ENCODE peak calls at places on chromosomes 5 and 9, in six cellular contexts. A, X, N, K, Q and Z are unnamed samples.

GRCh38 chr9:81002242-81002641 is 687.1 kb downstream of the TLE1 start:
- DNase-seq in A (no peak), X (no peak), N (no peak), K (no peak), Q (no peak), Z (peak; percentile 23)

GRCh38 chr9:6581266-6581665 is 64.3 kb downstream of the GLDC start:
- DNase-seq in A (no peak), X (no peak), N (no peak), K (no peak), Q (no peak), Z (no peak)

GRCh38 chr5:119524461-119524860 is 72.2 kb downstream of the HSD17B4 start:
- DNase-seq in A (no peak), X (no peak), N (peak; percentile 26), K (no peak), Q (no peak), Z (no peak)

GRCh38 chr5:180291943-180292831 is at the start of gene MAPK9:
- DNase-seq in A (peak; percentile 91), X (peak; percentile 89), N (peak; percentile 97), K (peak; percentile 86), Q (peak; percentile 85), Z (peak; percentile 89)

GRCh38 chr5:141475625-141476131 is at the start of gene PCDHGC3:
- DNase-seq in A (peak; percentile 94), X (peak; percentile 92), N (peak; percentile 95), K (peak; percentile 92), Q (peak; percentile 92), Z (peak; percentile 98)

GRCh38 chr5:135553688-135554462 is 18.1 kb upstream of the NEUROG1 start:
- DNase-seq in A (no peak), X (no peak), N (peak; percentile 65), K (no peak), Q (peak; percentile 66), Z (peak; percentile 78)

GRCh38 chr5:32600057-32600622 is 14.8 kb downstream of the SUB1 start:
- DNase-seq in A (no peak), X (no peak), N (no peak), K (no peak), Q (no peak), Z (peak; percentile 76)

GRCh38 chr5:128774605-128775004 is 190.7 kb upstream of the SLC27A6 start:
- DNase-seq in A (no peak), X (no peak), N (no peak), K (no peak), Q (no peak), Z (peak; percentile 66)

GRCh38 chr5:178145965-178146820 is 7.5 kb downstream of the NHP2 start:
- DNase-seq in A (peak; percentile 89), X (no peak), N (peak; percentile 81), K (peak; percentile 39), Q (peak; percentile 92), Z (peak; percentile 85)

GRCh38 chr5:139862313-139862712 is 66.7 kb downstream of the PSD2 start:
- DNase-seq in A (no peak), X (no peak), N (no peak), K (no peak), Q (no peak), Z (no peak)

GRCh38 chr9:120974921-120975320 is 48.3 kb upstream of the TRAF1 start:
- DNase-seq in A (no peak), X (no peak), N (no peak), K (no peak), Q (no peak), Z (no peak)

GRCh38 chr9:90894956-90895687 is 93.5 kb downstream of the SYK start:
- DNase-seq in A (no peak), X (no peak), N (peak; percentile 45), K (no peak), Q (peak; percentile 49), Z (peak; percentile 20)

GRCh38 chr9:33211695-33212393 is 28.1 kb upstream of the SPINK4 start:
- DNase-seq in A (no peak), X (no peak), N (peak; percentile 51), K (no peak), Q (peak; percentile 31), Z (peak; percentile 44)

GRCh38 chr5:119355636-119356383 is at the start of gene TNFAIP8:
- DNase-seq in A (peak; percentile 48), X (peak; percentile 39), N (peak; percentile 74), K (peak; percentile 62), Q (peak; percentile 63), Z (peak; percentile 73)

DNA sequence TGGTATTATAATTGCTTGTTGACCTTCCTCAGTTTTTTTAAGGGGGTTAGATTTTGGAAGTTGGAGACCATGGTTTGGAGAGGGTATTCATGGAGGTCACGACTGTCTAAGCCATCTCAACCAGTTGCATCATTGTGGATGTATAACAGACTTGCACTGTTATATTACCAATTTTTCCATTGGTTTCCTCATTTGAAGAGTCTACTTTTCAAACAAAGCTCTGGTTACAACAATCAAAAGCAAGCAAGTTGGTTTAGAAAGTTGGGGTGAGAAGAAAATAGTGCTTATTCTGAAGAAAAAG is 103.3 kb downstream of the RPS23 start:
- DNase-seq in A (no peak), X (no peak), N (no peak), K (no peak), Q (no peak), Z (no peak)
- TF ChIP-seq CTCF in A (no peak), X (no peak), N (no peak), K (no peak), Q (no peak), Z (no peak)

DNA sequence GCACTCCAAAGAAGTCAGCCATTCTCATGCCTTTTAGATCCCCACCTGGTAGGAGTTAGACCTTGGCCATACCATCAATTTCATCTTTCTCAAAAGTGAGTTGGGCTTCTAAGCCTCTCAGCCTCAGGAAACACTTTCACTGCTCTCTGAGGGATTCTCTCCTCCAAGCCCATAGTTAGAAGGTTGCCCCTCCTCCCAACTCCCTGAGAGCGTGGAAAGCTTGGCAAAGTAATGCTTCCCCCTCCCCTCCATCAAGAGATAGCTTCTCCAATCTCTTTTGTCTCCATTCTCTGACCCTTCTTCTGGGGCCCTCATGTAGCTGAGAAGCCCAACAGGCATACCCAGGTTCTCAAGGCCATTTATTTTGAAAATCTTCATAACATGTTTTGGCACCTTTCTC is 16.9 kb downstream of the LVRN start:
- DNase-seq in A (no peak), X (no peak), N (no peak), K (no peak), Q (no peak), Z (no peak)
- TF ChIP-seq CTCF in A (no peak), X (no peak), N (no peak), K (no peak), Q (no peak), Z (no peak)

DNA sequence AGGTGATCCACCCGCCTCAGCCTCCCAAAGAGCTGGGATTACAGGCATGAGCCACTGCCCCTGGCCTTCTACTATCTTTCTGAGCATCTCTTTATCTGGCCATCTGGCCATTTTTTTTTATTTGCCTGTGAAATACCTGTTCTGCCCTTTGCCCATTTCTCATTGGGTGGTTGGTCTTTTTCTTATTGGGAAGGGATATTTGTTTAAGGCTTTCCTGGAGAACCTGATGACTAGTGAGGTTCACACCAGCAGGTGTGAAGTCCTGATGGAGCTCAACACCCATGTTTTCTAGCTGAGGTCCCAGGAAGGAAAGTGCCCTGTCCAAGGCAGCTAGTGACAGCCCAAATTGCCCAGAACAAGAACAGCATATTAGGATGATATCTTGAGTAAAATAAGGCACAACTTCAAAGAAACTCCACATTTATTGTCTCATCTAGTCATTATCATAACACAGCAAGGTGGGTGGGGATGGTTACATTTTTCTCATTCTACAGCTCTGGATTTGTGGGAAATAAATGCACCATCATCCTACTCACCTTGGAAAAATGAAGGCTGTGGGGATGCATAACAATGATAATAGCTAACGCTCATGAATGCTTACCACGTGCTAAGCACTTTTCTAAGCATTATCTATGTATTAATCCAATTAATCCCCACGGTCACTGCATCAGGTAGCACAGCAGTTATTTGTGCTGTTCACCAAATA is 20.3 kb downstream of the SLC36A3 start:
- DNase-seq in A (no peak), X (no peak), N (no peak), K (no peak), Q (no peak), Z (no peak)
- TF ChIP-seq CTCF in A (no peak), X (no peak), N (no peak), K (no peak), Q (no peak), Z (no peak)

DNA sequence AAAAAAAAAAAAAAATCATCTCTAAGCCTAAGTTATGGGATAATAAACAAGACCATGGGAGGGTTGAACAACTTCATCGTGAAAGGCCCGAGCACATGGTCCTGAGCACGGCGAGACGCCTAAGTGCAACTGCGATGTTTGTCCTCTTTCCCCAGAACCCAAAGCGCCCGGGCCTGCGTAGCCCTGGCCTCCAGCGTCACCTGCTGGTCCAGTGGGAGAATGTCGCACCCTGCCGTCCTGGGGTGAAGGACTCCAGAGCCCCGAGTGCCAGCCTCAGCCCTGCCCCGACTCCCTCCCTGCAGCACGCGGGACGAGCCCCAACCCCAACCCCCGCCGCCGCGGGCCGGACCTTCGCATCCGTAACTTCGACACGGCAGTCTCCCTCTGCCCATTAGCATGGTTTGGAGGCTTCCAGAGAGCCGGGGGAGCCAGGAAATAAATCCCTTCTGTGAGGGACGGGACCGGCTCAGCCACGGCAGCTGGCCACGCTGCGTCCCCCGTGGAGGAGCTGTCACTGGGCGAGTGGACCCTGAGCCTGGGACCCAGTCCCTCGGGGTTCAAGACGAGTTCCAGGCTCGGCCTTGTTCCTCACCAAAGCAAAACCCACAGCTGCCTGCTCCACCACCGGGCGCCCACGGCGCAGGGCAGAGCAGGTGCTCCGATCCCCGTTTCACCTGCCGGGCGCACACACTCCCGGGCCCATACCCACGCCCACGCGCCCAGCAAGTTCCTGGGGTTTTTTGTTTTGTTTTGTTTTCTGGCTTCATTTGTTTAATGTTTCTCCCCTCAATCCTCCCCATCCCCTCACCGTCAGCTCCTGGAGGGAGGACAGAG is 132.5 kb upstream of the HAND1 start:
- DNase-seq in A (peak; percentile 91), X (peak; percentile 63), N (peak; percentile 92), K (peak; percentile 54), Q (peak; percentile 94), Z (peak; percentile 90)
- TF ChIP-seq CTCF in A (peak; percentile 45), X (peak; percentile 73), N (peak; percentile 92), K (peak; percentile 86), Q (peak; percentile 91), Z (peak; percentile 100)

GRCh38 chr5:78295035-78295961 is 800 bp upstream of the AP3B1 start:
- DNase-seq in A (peak; percentile 79), X (peak; percentile 23), N (peak; percentile 47), K (peak; percentile 18), Q (peak; percentile 78), Z (peak; percentile 70)

GRCh38 chr5:78300464-78301045 is 6.1 kb upstream of the AP3B1 start:
- DNase-seq in A (no peak), X (no peak), N (no peak), K (no peak), Q (no peak), Z (peak; percentile 38)
- TF ChIP-seq CTCF in A (no peak), X (peak; percentile 21), N (peak; percentile 35), K (peak; percentile 36), Q (no peak), Z (peak; percentile 31)

DNA sequence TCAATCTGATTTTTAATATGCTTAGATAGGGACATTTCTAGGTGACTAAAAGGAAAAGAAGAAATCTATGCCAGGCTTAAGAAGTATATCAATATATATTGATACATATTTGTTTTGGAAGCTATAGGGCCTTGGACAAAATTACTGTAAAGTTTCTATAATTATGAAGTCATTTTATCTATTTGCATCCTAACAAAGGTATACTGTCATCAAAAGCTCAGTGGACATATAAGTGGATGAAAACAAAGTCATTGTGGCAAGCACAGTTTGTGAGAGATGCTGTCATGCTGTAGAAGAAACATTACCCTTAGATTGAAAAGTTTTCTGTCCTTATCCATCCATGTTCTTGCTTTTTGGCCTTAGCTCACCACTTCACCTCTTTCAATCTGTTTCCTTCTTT is 140.3 kb upstream of the SPEF2 start:
- DNase-seq in A (no peak), X (no peak), N (no peak), K (no peak), Q (no peak), Z (no peak)
- TF ChIP-seq CTCF in A (no peak), X (no peak), N (no peak), K (no peak), Q (no peak), Z (no peak)

GRCh38 chr9:115972802-115973201 is 180.8 kb upstream of the PAPPA start:
- DNase-seq in A (no peak), X (no peak), N (no peak), K (no peak), Q (no peak), Z (no peak)
- TF ChIP-seq CTCF in A (no peak), X (no peak), N (no peak), K (no peak), Q (no peak), Z (no peak)